ENCODE peak calls at places on chromosomes 2 and 18, in four cellular contexts. One of them, this sample, is unnamed.

GRCh38 chr2:211944572-211944971 is 594.0 kb downstream of the ERBB4 start:
- DNase-seq in PC-3: no peak
- DNase-seq in GM23338: peak
- DNase-seq in LoVo: no peak
- DNase-seq in this sample: no peak

GRCh38 chr2:100643906-100644501 is 81.2 kb downstream of the PDCL3 start:
- DNase-seq in PC-3: no peak
- DNase-seq in LoVo: no peak
- DNase-seq in GM23338: no peak
- DNase-seq in this sample: no peak

GRCh38 chr18:48832961-48833700 is 117.6 kb downstream of the SMAD7 start:
- DNase-seq in LoVo: peak
- DNase-seq in GM23338: no peak
- DNase-seq in PC-3: peak
- DNase-seq in this sample: peak

GRCh38 chr2:207148025-207148424 is 17.7 kb downstream of the KLF7 start:
- DNase-seq in PC-3: peak
- DNase-seq in GM23338: no peak
- DNase-seq in LoVo: no peak
- DNase-seq in this sample: no peak

GRCh38 chr18:59715445-59715844 is 18.2 kb upstream of the CCBE1 start:
- DNase-seq in PC-3: no peak
- DNase-seq in LoVo: no peak
- DNase-seq in GM23338: no peak
- DNase-seq in this sample: no peak

GRCh38 chr2:232437130-232437620 is 18.8 kb upstream of the ALPI start:
- DNase-seq in GM23338: no peak
- DNase-seq in PC-3: no peak
- DNase-seq in LoVo: no peak
- DNase-seq in this sample: no peak

GRCh38 chr2:9463698-9464034 is 10.7 kb upstream of the IAH1 start:
- DNase-seq in LoVo: no peak
- DNase-seq in GM23338: no peak
- DNase-seq in PC-3: no peak
- DNase-seq in this sample: no peak

GRCh38 chr18:69161383-69162028 is 239.2 kb upstream of the DOK6 start:
- DNase-seq in LoVo: no peak
- DNase-seq in GM23338: no peak
- DNase-seq in PC-3: no peak
- DNase-seq in this sample: no peak

GRCh38 chr2:85160946-85161625 is 27.9 kb downstream of the TCF7L1 start:
- DNase-seq in PC-3: no peak
- DNase-seq in GM23338: no peak
- DNase-seq in LoVo: no peak
- DNase-seq in this sample: no peak

GRCh38 chr2:208847651-208848050 is 441.1 kb downstream of the PTH2R start:
- DNase-seq in GM23338: no peak
- DNase-seq in PC-3: no peak
- DNase-seq in LoVo: no peak
- DNase-seq in this sample: no peak